ENCODE peak calls at places on chromosomes 11 and 22, in ten cellular contexts. E is Caki2; X is T47D; D is NCI-H1436; O is epithelial cell of proximal tubule; T is stimulated activated CD8-positive, alpha-beta memory T cell treated with anti-CD3 and anti-CD28 coated beads, Interleukin-15, amount 100 ng/mL, for 24 hours; J is HuH-7; N is NCI-H345; M is BE2C; B is HTR-8/SVneo. F is an unnamed sample.

GRCh38 chr11:43943931-43944751 is 1.7 kb downstream of the C11orf96 start:
- DNase-seq in E (peak), X (no peak), D (no peak), O (no peak), T (no peak), J (no peak), N (no peak), M (peak), B (no peak), F (no peak)

GRCh38 chr22:47802446-47802845 is 1040.0 kb downstream of the TBC1D22A start:
- DNase-seq in E (no peak), X (no peak), D (no peak), O (no peak), T (no peak), J (no peak), N (no peak), M (no peak), B (no peak), F (no peak)

GRCh38 chr11:8008212-8008611 is 21.1 kb downstream of the EIF3F start:
- DNase-seq in E (no peak), X (no peak), D (no peak), O (no peak), T (no peak), J (no peak), N (no peak), M (no peak), B (no peak), F (no peak)

GRCh38 chr22:50459443-50460140 is 15.2 kb downstream of the SBF1 start:
- DNase-seq in E (no peak), X (no peak), D (no peak), O (no peak), T (no peak), J (no peak), N (no peak), M (no peak), B (no peak), F (no peak)

GRCh38 chr11:112163875-112164521 is at the start of gene IL18:
- DNase-seq in E (peak), X (peak), D (no peak), O (no peak), T (no peak), J (peak), N (no peak), M (no peak), B (no peak), F (no peak)

GRCh38 chr11:62601364-62602140 is at the start of gene MTA2:
- DNase-seq in E (peak), X (peak), D (peak), O (peak), T (peak), J (peak), N (peak), M (peak), B (peak), F (peak)

GRCh38 chr22:48574776-48575566 is 1252.7 kb downstream of the BRD1 start:
- DNase-seq in E (no peak), X (no peak), D (peak), O (no peak), T (no peak), J (no peak), N (peak), M (no peak), B (no peak), F (peak)

GRCh38 chr22:27105142-27106025 is 448.0 kb downstream of the MIAT start:
- DNase-seq in E (peak), X (no peak), D (no peak), O (no peak), T (no peak), J (no peak), N (no peak), M (no peak), B (no peak), F (no peak)

GRCh38 chr22:27476729-27477128 is 324.8 kb downstream of the MN1 start:
- DNase-seq in E (peak), X (no peak), D (no peak), O (no peak), T (no peak), J (no peak), N (no peak), M (no peak), B (peak), F (no peak)

GRCh38 chr22:29695129-29695926 is 24.5 kb upstream of the CABP7 start:
- DNase-seq in E (no peak), X (no peak), D (no peak), O (no peak), T (no peak), J (no peak), N (peak), M (peak), B (no peak), F (no peak)

GRCh38 chr22:44723801-44724200 is 21.8 kb downstream of the PRR5 start:
- DNase-seq in E (peak), X (peak), D (no peak), O (no peak), T (no peak), J (peak), N (no peak), M (no peak), B (no peak), F (peak)